ENCODE peak calls at places on chromosomes 13 and 19, in five cellular contexts. Z is lower leg skin; B is stimulated activated CD8-positive, alpha-beta memory T cell treated with anti-CD3 and anti-CD28 coated beads, Interleukin-2, amount 100 ng/mL, for 48 hours; D is GM04504; E is activated T-cell treated with anti-CD3 and anti-CD28 coated beads, Interleukin-2, amount 50 U/mL, for 24 hours. Q is an unnamed sample.

GRCh38 chr13:46698015-46698414 is 98.9 kb downstream of the ESD start:
- DNase-seq in E (no peak), B (no peak), Z (no peak), D (no peak), Q (peak)

GRCh38 chr19:36120984-36121358 is 5.7 kb downstream of the TBCB start:
- DNase-seq in E (no peak), Z (no peak), B (no peak), D (no peak), Q (no peak)

GRCh38 chr13:26867451-26868067 is 107.0 kb upstream of the GPR12 start:
- DNase-seq in E (no peak), B (no peak), Z (no peak), D (no peak), Q (no peak)

GRCh38 chr13:40230833-40231266 is 435.6 kb downstream of the FOXO1 start:
- DNase-seq in D (no peak), E (no peak), Z (no peak), B (no peak), Q (no peak)

GRCh38 chr13:47215741-47216140 is 318.9 kb upstream of the HTR2A start:
- DNase-seq in Z (no peak), D (peak), E (no peak), B (no peak), Q (no peak)

GRCh38 chr19:7394728-7395359 is 46.1 kb downstream of the ARHGEF18 start:
- DNase-seq in Z (peak), E (peak), B (peak), D (peak), Q (peak)

GRCh38 chr13:93079294-93079693 is 147.3 kb upstream of the GPC6 start:
- DNase-seq in Z (no peak), B (no peak), D (no peak), E (no peak), Q (no peak)

GRCh38 chr19:54203151-54203611 is 2.5 kb downstream of the RPS9 start:
- DNase-seq in Z (no peak), B (no peak), E (no peak), D (no peak), Q (no peak)

GRCh38 chr13:24764276-24764630 is 284 bp downstream of the RNF17 start:
- DNase-seq in B (no peak), E (no peak), Z (no peak), D (no peak), Q (no peak)

Q was measured in right atrium auricular region.